ENCODE peak calls at places on chromosomes 7 and 10, in ten cellular contexts. One of them, this sample, is unnamed.

GRCh38 chr10:103759100-103759781 is 96.1 kb downstream of the SH3PXD2A start:
- DNase-seq in heart right ventricle: no peak
- DNase-seq in sigmoid colon: peak; percentile 80
- DNase-seq in left ventricle myocardium inferior: peak; percentile 60
- DNase-seq in GM13977: peak; percentile 69
- DNase-seq in astrocyte of the cerebellum: no peak
- DNase-seq in choroid plexus epithelial cell: peak; percentile 90
- DNase-seq in neural crest cell: no peak
- DNase-seq in dorsolateral prefrontal cortex: peak; percentile 72
- DNase-seq in retinal pigment epithelial cell: peak; percentile 86
- DNase-seq in this sample: no peak

GRCh38 chr10:113720386-113720785 is 31.1 kb upstream of the PLEKHS1 start:
- DNase-seq in neural crest cell: no peak
- DNase-seq in choroid plexus epithelial cell: peak; percentile 48
- DNase-seq in dorsolateral prefrontal cortex: no peak
- DNase-seq in heart right ventricle: no peak
- DNase-seq in GM13977: no peak
- DNase-seq in sigmoid colon: no peak
- DNase-seq in retinal pigment epithelial cell: no peak
- DNase-seq in left ventricle myocardium inferior: no peak
- DNase-seq in astrocyte of the cerebellum: no peak
- DNase-seq in this sample: no peak

GRCh38 chr7:816751-817671 is 15.3 kb upstream of the SUN1 start:
- DNase-seq in astrocyte of the cerebellum: no peak
- DNase-seq in sigmoid colon: peak; percentile 69
- DNase-seq in choroid plexus epithelial cell: no peak
- DNase-seq in heart right ventricle: peak; percentile 44
- DNase-seq in neural crest cell: no peak
- DNase-seq in dorsolateral prefrontal cortex: no peak
- DNase-seq in left ventricle myocardium inferior: no peak
- DNase-seq in GM13977: peak; percentile 52
- DNase-seq in retinal pigment epithelial cell: no peak
- DNase-seq in this sample: no peak

GRCh38 chr7:142632291-142633134 is 116.8 kb upstream of the PRSS1 start:
- DNase-seq in dorsolateral prefrontal cortex: peak; percentile 53
- DNase-seq in retinal pigment epithelial cell: no peak
- DNase-seq in astrocyte of the cerebellum: peak; percentile 47
- DNase-seq in sigmoid colon: no peak
- DNase-seq in choroid plexus epithelial cell: peak; percentile 80
- DNase-seq in heart right ventricle: peak; percentile 18
- DNase-seq in left ventricle myocardium inferior: no peak
- DNase-seq in neural crest cell: peak; percentile 61
- DNase-seq in GM13977: peak; percentile 77
- DNase-seq in this sample: peak; percentile 49

GRCh38 chr10:4767033-4767814 is 58.8 kb upstream of the AKR1E2 start:
- DNase-seq in choroid plexus epithelial cell: peak; percentile 76
- DNase-seq in astrocyte of the cerebellum: peak; percentile 54
- DNase-seq in GM13977: no peak
- DNase-seq in left ventricle myocardium inferior: no peak
- DNase-seq in heart right ventricle: no peak
- DNase-seq in sigmoid colon: no peak
- DNase-seq in neural crest cell: no peak
- DNase-seq in retinal pigment epithelial cell: no peak
- DNase-seq in dorsolateral prefrontal cortex: no peak
- DNase-seq in this sample: no peak

GRCh38 chr7:43071604-43072003 is 40.8 kb upstream of the HECW1 start:
- DNase-seq in sigmoid colon: no peak
- DNase-seq in neural crest cell: peak; percentile 27
- DNase-seq in left ventricle myocardium inferior: no peak
- DNase-seq in choroid plexus epithelial cell: peak; percentile 24
- DNase-seq in GM13977: no peak
- DNase-seq in heart right ventricle: no peak
- DNase-seq in astrocyte of the cerebellum: no peak
- DNase-seq in retinal pigment epithelial cell: no peak
- DNase-seq in dorsolateral prefrontal cortex: no peak
- DNase-seq in this sample: no peak

GRCh38 chr10:124379609-124380193 is 39.0 kb downstream of the OAT start:
- DNase-seq in sigmoid colon: peak; percentile 50
- DNase-seq in left ventricle myocardium inferior: no peak
- DNase-seq in heart right ventricle: no peak
- DNase-seq in retinal pigment epithelial cell: no peak
- DNase-seq in dorsolateral prefrontal cortex: no peak
- DNase-seq in neural crest cell: no peak
- DNase-seq in choroid plexus epithelial cell: no peak
- DNase-seq in astrocyte of the cerebellum: no peak
- DNase-seq in GM13977: no peak
- DNase-seq in this sample: no peak

GRCh38 chr7:64555046-64555445 is 7.8 kb downstream of the ZNF680 start:
- DNase-seq in dorsolateral prefrontal cortex: no peak
- DNase-seq in astrocyte of the cerebellum: no peak
- DNase-seq in GM13977: no peak
- DNase-seq in heart right ventricle: no peak
- DNase-seq in choroid plexus epithelial cell: peak; percentile 71
- DNase-seq in sigmoid colon: no peak
- DNase-seq in retinal pigment epithelial cell: no peak
- DNase-seq in neural crest cell: no peak
- DNase-seq in left ventricle myocardium inferior: no peak
- DNase-seq in this sample: no peak

GRCh38 chr10:71921319-71922027 is 42.7 kb upstream of the CHST3 start:
- DNase-seq in heart right ventricle: peak; percentile 60
- DNase-seq in retinal pigment epithelial cell: peak; percentile 83
- DNase-seq in GM13977: no peak
- DNase-seq in dorsolateral prefrontal cortex: peak; percentile 68
- DNase-seq in left ventricle myocardium inferior: peak; percentile 58
- DNase-seq in sigmoid colon: peak; percentile 81
- DNase-seq in astrocyte of the cerebellum: no peak
- DNase-seq in neural crest cell: no peak
- DNase-seq in choroid plexus epithelial cell: peak; percentile 31
- DNase-seq in this sample: no peak

GRCh38 chr10:88966785-88967184 is 14.2 kb upstream of the ACTA2 start:
- DNase-seq in astrocyte of the cerebellum: no peak
- DNase-seq in GM13977: no peak
- DNase-seq in sigmoid colon: peak; percentile 83
- DNase-seq in heart right ventricle: peak; percentile 56
- DNase-seq in left ventricle myocardium inferior: peak; percentile 39
- DNase-seq in retinal pigment epithelial cell: no peak
- DNase-seq in neural crest cell: no peak
- DNase-seq in dorsolateral prefrontal cortex: no peak
- DNase-seq in choroid plexus epithelial cell: no peak
- DNase-seq in this sample: no peak

GRCh38 chr7:110386914-110387313 is 704.0 kb upstream of the LRRN3 start:
- DNase-seq in choroid plexus epithelial cell: peak; percentile 70
- DNase-seq in GM13977: no peak
- DNase-seq in heart right ventricle: no peak
- DNase-seq in left ventricle myocardium inferior: no peak
- DNase-seq in astrocyte of the cerebellum: peak; percentile 6
- DNase-seq in sigmoid colon: no peak
- DNase-seq in dorsolateral prefrontal cortex: no peak
- DNase-seq in neural crest cell: no peak
- DNase-seq in retinal pigment epithelial cell: peak; percentile 70
- DNase-seq in this sample: no peak

GRCh38 chr10:94131885-94132284 is 138.2 kb downstream of the PLCE1 start:
- DNase-seq in heart right ventricle: no peak
- DNase-seq in astrocyte of the cerebellum: peak; percentile 62
- DNase-seq in GM13977: no peak
- DNase-seq in dorsolateral prefrontal cortex: no peak
- DNase-seq in neural crest cell: no peak
- DNase-seq in left ventricle myocardium inferior: no peak
- DNase-seq in choroid plexus epithelial cell: peak; percentile 65
- DNase-seq in retinal pigment epithelial cell: peak; percentile 75
- DNase-seq in sigmoid colon: no peak
- DNase-seq in this sample: no peak

GRCh38 chr10:71854031-71854430 is 3.0 kb upstream of the PSAP start:
- DNase-seq in heart right ventricle: no peak
- DNase-seq in choroid plexus epithelial cell: peak; percentile 57
- DNase-seq in GM13977: no peak
- DNase-seq in neural crest cell: no peak
- DNase-seq in left ventricle myocardium inferior: no peak
- DNase-seq in dorsolateral prefrontal cortex: no peak
- DNase-seq in retinal pigment epithelial cell: no peak
- DNase-seq in sigmoid colon: no peak
- DNase-seq in astrocyte of the cerebellum: peak; percentile 61
- DNase-seq in this sample: no peak

GRCh38 chr10:113337142-113337541 is 215.7 kb upstream of the HABP2 start:
- DNase-seq in GM13977: no peak
- DNase-seq in astrocyte of the cerebellum: no peak
- DNase-seq in heart right ventricle: no peak
- DNase-seq in neural crest cell: no peak
- DNase-seq in left ventricle myocardium inferior: no peak
- DNase-seq in dorsolateral prefrontal cortex: no peak
- DNase-seq in retinal pigment epithelial cell: no peak
- DNase-seq in sigmoid colon: no peak
- DNase-seq in choroid plexus epithelial cell: no peak
- DNase-seq in this sample: no peak

GRCh38 chr10:83214178-83214577 is 925.1 kb upstream of the GHITM start:
- DNase-seq in GM13977: no peak
- DNase-seq in choroid plexus epithelial cell: no peak
- DNase-seq in astrocyte of the cerebellum: no peak
- DNase-seq in neural crest cell: no peak
- DNase-seq in sigmoid colon: no peak
- DNase-seq in heart right ventricle: no peak
- DNase-seq in dorsolateral prefrontal cortex: no peak
- DNase-seq in retinal pigment epithelial cell: no peak
- DNase-seq in left ventricle myocardium inferior: no peak
- DNase-seq in this sample: no peak

GRCh38 chr7:44378744-44379143 is 53.4 kb upstream of the CAMK2B start:
- DNase-seq in GM13977: no peak
- DNase-seq in dorsolateral prefrontal cortex: no peak
- DNase-seq in retinal pigment epithelial cell: no peak
- DNase-seq in left ventricle myocardium inferior: no peak
- DNase-seq in neural crest cell: no peak
- DNase-seq in sigmoid colon: no peak
- DNase-seq in astrocyte of the cerebellum: peak; percentile 34
- DNase-seq in choroid plexus epithelial cell: peak; percentile 94
- DNase-seq in heart right ventricle: no peak
- DNase-seq in this sample: no peak

GRCh38 chr10:56349611-56350010 is 11.4 kb downstream of the ZWINT start:
- DNase-seq in astrocyte of the cerebellum: no peak
- DNase-seq in sigmoid colon: no peak
- DNase-seq in left ventricle myocardium inferior: no peak
- DNase-seq in GM13977: no peak
- DNase-seq in dorsolateral prefrontal cortex: no peak
- DNase-seq in retinal pigment epithelial cell: no peak
- DNase-seq in heart right ventricle: no peak
- DNase-seq in choroid plexus epithelial cell: no peak
- DNase-seq in neural crest cell: no peak
- DNase-seq in this sample: no peak
- TF ChIP-seq CTCF in astrocyte of the cerebellum: no peak
- TF ChIP-seq CTCF in sigmoid colon: no peak
- TF ChIP-seq CTCF in left ventricle myocardium inferior: no peak
- TF ChIP-seq CTCF in GM13977: no peak
- TF ChIP-seq CTCF in dorsolateral prefrontal cortex: no peak
- TF ChIP-seq CTCF in retinal pigment epithelial cell: peak; percentile 37
- TF ChIP-seq CTCF in heart right ventricle: no peak
- TF ChIP-seq CTCF in choroid plexus epithelial cell: peak; percentile 16
- TF ChIP-seq CTCF in neural crest cell: peak; percentile 24
- TF ChIP-seq CTCF in this sample: no peak

GRCh38 chr10:125882596-125882995 is 1.5 kb upstream of the DHX32 start:
- DNase-seq in sigmoid colon: no peak
- DNase-seq in heart right ventricle: no peak
- DNase-seq in astrocyte of the cerebellum: no peak
- DNase-seq in left ventricle myocardium inferior: no peak
- DNase-seq in GM13977: no peak
- DNase-seq in choroid plexus epithelial cell: peak; percentile 67
- DNase-seq in neural crest cell: no peak
- DNase-seq in dorsolateral prefrontal cortex: no peak
- DNase-seq in retinal pigment epithelial cell: no peak
- DNase-seq in this sample: no peak

GRCh38 chr10:125883198-125883597 is 2.1 kb upstream of the DHX32 start:
- DNase-seq in GM13977: no peak
- DNase-seq in left ventricle myocardium inferior: no peak
- DNase-seq in dorsolateral prefrontal cortex: no peak
- DNase-seq in astrocyte of the cerebellum: no peak
- DNase-seq in retinal pigment epithelial cell: no peak
- DNase-seq in sigmoid colon: no peak
- DNase-seq in neural crest cell: no peak
- DNase-seq in heart right ventricle: no peak
- DNase-seq in choroid plexus epithelial cell: no peak
- DNase-seq in this sample: no peak

GRCh38 chr10:125881192-125881591 is at the start of gene DHX32:
- DNase-seq in sigmoid colon: no peak
- DNase-seq in GM13977: no peak
- DNase-seq in heart right ventricle: no peak
- DNase-seq in left ventricle myocardium inferior: no peak
- DNase-seq in dorsolateral prefrontal cortex: no peak
- DNase-seq in retinal pigment epithelial cell: no peak
- DNase-seq in astrocyte of the cerebellum: no peak
- DNase-seq in choroid plexus epithelial cell: no peak
- DNase-seq in neural crest cell: peak; percentile 5
- DNase-seq in this sample: no peak

GRCh38 chr10:125886914-125887512 is 5.9 kb upstream of the DHX32 start:
- DNase-seq in GM13977: no peak
- DNase-seq in retinal pigment epithelial cell: no peak
- DNase-seq in left ventricle myocardium inferior: no peak
- DNase-seq in heart right ventricle: no peak
- DNase-seq in dorsolateral prefrontal cortex: no peak
- DNase-seq in sigmoid colon: no peak
- DNase-seq in choroid plexus epithelial cell: no peak
- DNase-seq in astrocyte of the cerebellum: no peak
- DNase-seq in neural crest cell: no peak
- DNase-seq in this sample: no peak
- TF ChIP-seq CTCF in GM13977: no peak
- TF ChIP-seq CTCF in retinal pigment epithelial cell: no peak
- TF ChIP-seq CTCF in left ventricle myocardium inferior: no peak
- TF ChIP-seq CTCF in heart right ventricle: no peak
- TF ChIP-seq CTCF in dorsolateral prefrontal cortex: no peak
- TF ChIP-seq CTCF in sigmoid colon: no peak
- TF ChIP-seq CTCF in choroid plexus epithelial cell: no peak
- TF ChIP-seq CTCF in astrocyte of the cerebellum: no peak
- TF ChIP-seq CTCF in neural crest cell: no peak
- TF ChIP-seq CTCF in this sample: no peak

GRCh38 chr10:129446182-129446581 is 20.9 kb upstream of the MGMT start:
- DNase-seq in neural crest cell: no peak
- DNase-seq in GM13977: no peak
- DNase-seq in dorsolateral prefrontal cortex: no peak
- DNase-seq in left ventricle myocardium inferior: no peak
- DNase-seq in retinal pigment epithelial cell: no peak
- DNase-seq in astrocyte of the cerebellum: no peak
- DNase-seq in sigmoid colon: no peak
- DNase-seq in choroid plexus epithelial cell: no peak
- DNase-seq in heart right ventricle: no peak
- DNase-seq in this sample: no peak
- TF ChIP-seq CTCF in neural crest cell: no peak
- TF ChIP-seq CTCF in GM13977: no peak
- TF ChIP-seq CTCF in dorsolateral prefrontal cortex: no peak
- TF ChIP-seq CTCF in left ventricle myocardium inferior: no peak
- TF ChIP-seq CTCF in retinal pigment epithelial cell: no peak
- TF ChIP-seq CTCF in astrocyte of the cerebellum: no peak
- TF ChIP-seq CTCF in sigmoid colon: no peak
- TF ChIP-seq CTCF in choroid plexus epithelial cell: no peak
- TF ChIP-seq CTCF in heart right ventricle: no peak
- TF ChIP-seq CTCF in this sample: no peak

DNA sequence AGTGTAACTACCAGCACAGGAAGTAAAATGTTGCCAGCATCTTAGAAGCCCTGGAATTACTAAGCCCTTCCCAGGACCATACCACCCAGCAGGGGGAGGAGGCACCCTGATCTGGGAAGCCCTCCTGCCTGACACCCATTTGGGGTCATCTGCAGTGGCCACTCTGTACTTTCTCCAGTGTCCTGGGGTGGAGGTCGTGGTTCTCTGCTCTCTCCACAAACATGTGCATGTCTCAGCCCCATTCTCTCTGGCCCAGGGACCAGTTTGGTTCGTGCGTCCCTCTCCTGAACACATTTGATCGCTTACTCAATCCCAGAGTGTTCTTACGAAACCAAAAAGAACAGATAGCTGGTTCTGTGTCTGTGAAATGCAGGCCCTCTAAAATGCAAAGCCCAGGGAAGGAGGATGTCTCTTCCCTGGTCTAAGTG is 9.4 kb upstream of the LRRC27 start:
- DNase-seq in choroid plexus epithelial cell: peak; percentile 75
- DNase-seq in retinal pigment epithelial cell: no peak
- DNase-seq in left ventricle myocardium inferior: no peak
- DNase-seq in neural crest cell: no peak
- DNase-seq in astrocyte of the cerebellum: no peak
- DNase-seq in heart right ventricle: no peak
- DNase-seq in GM13977: no peak
- DNase-seq in sigmoid colon: peak; percentile 52
- DNase-seq in dorsolateral prefrontal cortex: no peak
- DNase-seq in this sample: no peak
- TF ChIP-seq CTCF in choroid plexus epithelial cell: peak; percentile 66
- TF ChIP-seq CTCF in retinal pigment epithelial cell: peak; percentile 11
- TF ChIP-seq CTCF in left ventricle myocardium inferior: no peak
- TF ChIP-seq CTCF in neural crest cell: no peak
- TF ChIP-seq CTCF in astrocyte of the cerebellum: no peak
- TF ChIP-seq CTCF in heart right ventricle: no peak
- TF ChIP-seq CTCF in GM13977: no peak
- TF ChIP-seq CTCF in sigmoid colon: no peak
- TF ChIP-seq CTCF in dorsolateral prefrontal cortex: no peak
- TF ChIP-seq CTCF in this sample: no peak